ENCODE peak calls at places on chromosomes 4 and X, in seven cellular contexts. T is GM04504, S is AG09309, D is H9, P is M059J, B is adipocyte, G is COR-L47. K is an unnamed sample.

GRCh38 chrX:30798810-30799209 is 90.2 kb downstream of the TAB3 start:
- DNase-seq in T (no peak), S (no peak), D (no peak), P (no peak), B (no peak), G (no peak), K (no peak)

GRCh38 chr4:25884040-25884788 is 21.4 kb upstream of the SEL1L3 start:
- DNase-seq in T (peak; percentile 22), S (peak; percentile 32), D (no peak), P (peak; percentile 44), B (no peak), G (no peak), K (no peak)

GRCh38 chrX:131617182-131617581 is 73.3 kb downstream of the OR13H1 start:
- DNase-seq in T (peak; percentile 10), S (peak; percentile 38), D (no peak), P (peak; percentile 97), B (no peak), G (no peak), K (no peak)

GRCh38 chr4:86822136-86822535 is 27.0 kb downstream of the SLC10A6 start:
- DNase-seq in T (no peak), S (no peak), D (no peak), P (no peak), B (peak; percentile 13), G (no peak), K (no peak)

GRCh38 chrX:141733371-141733770 is 34.8 kb upstream of the SPANXD start:
- DNase-seq in T (no peak), S (no peak), D (no peak), P (peak; percentile 18), B (peak; percentile 48), G (no peak), K (no peak)

GRCh38 chr4:169720529-169720928 is 37.2 kb downstream of the HPF1 start:
- DNase-seq in T (no peak), S (no peak), D (no peak), P (no peak), B (no peak), G (no peak), K (no peak)

GRCh38 chr4:815464-816146 is 10.3 kb downstream of the CPLX1 start:
- DNase-seq in T (no peak), S (no peak), D (no peak), P (no peak), B (no peak), G (no peak), K (no peak)

GRCh38 chrX:16466640-16467432 is 183.1 kb upstream of the S100G start:
- DNase-seq in T (no peak), S (no peak), D (no peak), P (peak; percentile 92), B (peak; percentile 23), G (no peak), K (no peak)

GRCh38 chrX:112148397-112148796 is 65.8 kb upstream of the TRPC5 start:
- DNase-seq in T (no peak), S (no peak), D (no peak), P (no peak), B (no peak), G (no peak), K (no peak)

GRCh38 chr4:173490817-173491518 is 39.1 kb downstream of the HAND2 start:
- DNase-seq in T (no peak), S (no peak), D (no peak), P (peak; percentile 83), B (peak; percentile 65), G (no peak), K (no peak)

GRCh38 chr4:62717144-62717543 is 1517.0 kb downstream of the ADGRL3 start:
- DNase-seq in T (no peak), S (no peak), D (no peak), P (no peak), B (no peak), G (no peak), K (no peak)